ENCODE peak calls at places on chromosomes 1 and 21, in four cellular contexts. N, C, Y and M are unnamed samples.

GRCh38 chr1:155250246-155250632 is 5.0 kb downstream of the ENTREP3 start:
- DNase-seq in N (no peak), Y (no peak), C (no peak), M (no peak)

GRCh38 chr1:180041587-180041986 is 87.0 kb downstream of the CEP350 start:
- DNase-seq in Y (no peak), C (no peak), N (no peak), M (no peak)

GRCh38 chr1:53271446-53272090 is 33.2 kb upstream of the MAGOH start:
- DNase-seq in C (no peak), N (no peak), Y (no peak), M (no peak)

GRCh38 chr1:6097824-6098223 is 52.1 kb downstream of the KCNAB2 start:
- DNase-seq in C (no peak), Y (no peak), N (no peak), M (no peak)

GRCh38 chr1:78005755-78006154 is 1.0 kb downstream of the DNAJB4 start:
- DNase-seq in Y (no peak), N (no peak), C (peak; percentile 90), M (peak; percentile 87)

GRCh38 chr1:31127266-31127665 is 61.7 kb upstream of the PUM1 start:
- DNase-seq in N (no peak), Y (no peak), C (peak; percentile 88), M (no peak)

GRCh38 chr1:19081218-19081893 is 124.9 kb upstream of the IFFO2 start:
- DNase-seq in N (peak; percentile 84), C (peak; percentile 52), Y (no peak), M (no peak)

GRCh38 chr1:43143441-43143888 is 28.6 kb downstream of the EBNA1BP2 start:
- DNase-seq in Y (no peak), N (no peak), C (no peak), M (no peak)

GRCh38 chr1:205748398-205749093 is 1.4 kb downstream of the NUCKS1 start:
- DNase-seq in Y (no peak), C (peak; percentile 69), N (no peak), M (peak; percentile 28)

GRCh38 chr1:44357710-44358109 is 2.7 kb upstream of the ERI3 start:
- DNase-seq in Y (no peak), C (no peak), N (no peak), M (no peak)

GRCh38 chr1:44366576-44366975 is 11.5 kb upstream of the ERI3 start:
- DNase-seq in N (no peak), C (no peak), Y (no peak), M (no peak)

GRCh38 chr1:44355582-44356305 is 687 bp upstream of the ERI3 start:
- DNase-seq in N (no peak), C (no peak), Y (no peak), M (no peak)

GRCh38 chr1:44359234-44359937 is 4.3 kb upstream of the ERI3 start:
- DNase-seq in Y (no peak), C (no peak), N (no peak), M (no peak)

DNA sequence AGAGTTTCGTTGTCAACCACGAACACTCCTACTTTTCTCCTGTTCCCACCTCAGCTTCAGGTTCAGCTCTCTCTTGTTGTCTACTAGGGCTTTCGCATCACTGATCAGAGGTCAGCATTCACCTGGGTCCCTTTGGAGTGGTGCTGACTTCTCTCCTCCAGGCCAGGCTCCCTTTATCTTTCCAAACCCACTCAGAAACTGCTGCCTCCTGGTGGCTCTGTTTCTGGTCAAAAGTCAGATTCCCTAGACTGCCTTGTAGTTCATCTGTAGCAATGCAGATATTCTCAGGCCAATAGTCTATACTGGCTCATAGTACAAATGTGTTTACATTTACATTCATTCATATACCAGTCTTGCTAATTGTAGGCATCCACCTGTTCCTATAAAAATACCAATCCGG is 6.4 kb upstream of the ERI3 start:
- DNase-seq in C (no peak), Y (no peak), N (no peak), M (no peak)
- TF ChIP-seq CTCF in C (no peak), Y (no peak), N (no peak), M (peak; percentile 44)

GRCh38 chr1:110671323-110671722 is 3.4 kb downstream of the KCNA3 start:
- DNase-seq in N (no peak), Y (no peak), C (no peak), M (no peak)
- H3K4me3 ChIP-seq in N (no peak overlapping the region), Y (no peak overlapping the region), C (peak overlapping the region; percentile 22), M (no peak overlapping the region)

GRCh38 chr21:42125571-42126544 is 54.7 kb downstream of the UMODL1 start:
- DNase-seq in N (no peak), C (peak; percentile 63), Y (no peak), M (peak; percentile 12)
- TF ChIP-seq CTCF in N (no peak), C (no peak), Y (no peak), M (peak; percentile 45)

GRCh38 chr1:147080671-147081394 is 91.4 kb downstream of the PRKAB2 start:
- DNase-seq in Y (no peak), C (no peak), N (no peak), M (no peak)

GRCh38 chr1:147077936-147078605 is 94.2 kb downstream of the PRKAB2 start:
- DNase-seq in Y (no peak), N (no peak), C (no peak), M (no peak)

GRCh38 chr1:147078606-147079399 is 93.5 kb downstream of the PRKAB2 start:
- DNase-seq in C (no peak), N (no peak), Y (no peak), M (no peak)

GRCh38 chr1:147079400-147080012 is 92.8 kb downstream of the PRKAB2 start:
- DNase-seq in Y (no peak), C (no peak), N (no peak), M (no peak)

DNA sequence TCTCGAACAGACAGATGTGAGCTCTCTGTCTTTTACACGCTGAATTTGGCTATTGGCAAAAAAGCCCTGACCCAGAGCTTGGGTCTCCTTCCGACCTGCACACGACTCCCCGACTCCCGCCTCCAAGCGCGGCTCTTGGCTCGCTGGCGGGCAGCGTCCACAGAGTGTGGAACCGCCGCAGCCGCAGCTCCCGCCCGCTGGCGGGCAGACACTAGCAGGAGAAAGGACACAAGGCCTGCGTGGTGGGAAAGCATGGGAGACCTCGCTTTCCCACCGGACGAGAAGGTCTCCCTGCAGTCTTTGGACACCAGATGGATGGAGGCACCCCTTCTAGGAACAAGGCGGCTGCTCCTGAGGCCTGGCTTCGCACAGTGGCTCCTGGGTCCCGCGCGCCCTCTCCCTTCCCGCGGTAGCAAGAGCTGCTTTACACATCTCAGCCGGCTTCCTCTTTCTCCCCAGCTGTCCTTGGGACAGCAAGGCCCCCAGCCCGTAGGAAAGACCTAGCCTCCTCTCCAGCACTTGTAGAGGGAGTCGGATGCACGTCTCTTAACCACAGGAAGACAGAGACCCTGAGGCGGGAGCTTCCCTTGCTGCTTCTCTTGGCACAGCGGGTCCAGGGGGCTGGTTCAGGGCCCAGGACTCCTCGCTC is 92.1 kb downstream of the PRKAB2 start:
- DNase-seq in N (no peak), Y (no peak), C (no peak), M (no peak)
- H3K4me3 ChIP-seq in N (peak overlapping the region; percentile 25), Y (peak overlapping the region; percentile 39), C (no peak overlapping the region), M (no peak overlapping the region)

GRCh38 chr1:29120955-29121485 is 2.7 kb downstream of the TMEM200B start:
- DNase-seq in Y (peak; percentile 76), C (peak; percentile 38), N (no peak), M (no peak)
- TF ChIP-seq CTCF in Y (peak; percentile 43), C (peak; percentile 31), N (peak; percentile 46), M (peak; percentile 56)

GRCh38 chr1:178726545-178726944 is 1.5 kb downstream of the RALGPS2 start:
- DNase-seq in Y (no peak), C (no peak), N (no peak), M (no peak)
- H3K4me3 ChIP-seq in Y (peak overlapping the region; percentile 96), C (peak overlapping the region; percentile 79), N (peak overlapping the region; percentile 89), M (peak overlapping the region; percentile 81)

GRCh38 chr1:97243973-97244560 is 522.5 kb downstream of the PTBP2 start:
- DNase-seq in N (no peak), Y (no peak), C (peak; percentile 25), M (no peak)
- TF ChIP-seq CTCF in N (peak; percentile 68), Y (no peak), C (no peak), M (peak; percentile 34)

DNA sequence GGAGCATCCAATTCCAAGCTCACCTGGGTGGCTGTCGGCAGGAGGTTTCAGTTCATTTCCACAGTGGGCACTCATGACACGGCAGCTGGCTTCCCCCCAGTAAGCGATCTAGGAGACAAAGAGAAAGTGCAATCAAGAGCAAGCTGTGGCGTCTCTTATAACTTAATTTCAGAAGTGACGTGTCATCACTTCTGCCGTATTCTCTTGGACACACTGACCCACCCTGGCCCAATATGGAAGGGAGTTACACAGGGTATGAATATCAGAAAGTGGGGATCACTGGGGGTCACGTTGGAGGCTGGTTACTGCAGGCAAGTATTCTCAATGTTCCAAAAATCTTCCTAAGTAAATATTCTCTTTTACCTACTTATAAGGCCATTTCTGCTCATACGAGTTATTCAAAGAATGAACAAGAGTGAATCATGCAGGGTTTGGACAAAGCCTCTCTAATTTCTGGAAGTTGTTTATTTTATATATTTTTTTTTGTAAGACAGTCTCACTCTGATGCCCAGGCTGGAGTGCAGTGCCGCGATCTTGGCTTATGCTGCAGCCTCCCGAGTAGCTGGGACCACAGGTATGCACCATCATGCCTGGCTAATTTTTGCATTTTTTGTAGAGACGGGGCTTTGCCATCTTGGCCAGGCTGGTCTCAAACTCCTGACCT is 46.5 kb upstream of the GREM2 start:
- DNase-seq in Y (no peak), C (peak; percentile 80), N (no peak), M (no peak)
- H3K4me3 ChIP-seq in Y (no peak overlapping the region), C (no peak overlapping the region), N (no peak overlapping the region), M (no peak overlapping the region)

GRCh38 chr21:46402421-46402820 is 56.3 kb upstream of the DIP2A start:
- DNase-seq in C (no peak), Y (no peak), N (no peak), M (no peak)
- TF ChIP-seq CTCF in C (no peak), Y (no peak), N (no peak), M (peak; percentile 8)

GRCh38 chr1:214449371-214449770 is 102.0 kb downstream of the PTPN14 start:
- DNase-seq in C (no peak), N (no peak), Y (no peak), M (no peak)

GRCh38 chr1:214446772-214447556 is 104.4 kb downstream of the PTPN14 start:
- DNase-seq in Y (no peak), C (peak; percentile 98), N (no peak), M (peak; percentile 71)

GRCh38 chr1:214445846-214446614 is 105.4 kb downstream of the PTPN14 start:
- DNase-seq in N (no peak), C (peak; percentile 98), Y (no peak), M (no peak)

GRCh38 chr1:214448536-214448935 is 102.9 kb downstream of the PTPN14 start:
- DNase-seq in N (no peak), C (no peak), Y (no peak), M (no peak)

DNA sequence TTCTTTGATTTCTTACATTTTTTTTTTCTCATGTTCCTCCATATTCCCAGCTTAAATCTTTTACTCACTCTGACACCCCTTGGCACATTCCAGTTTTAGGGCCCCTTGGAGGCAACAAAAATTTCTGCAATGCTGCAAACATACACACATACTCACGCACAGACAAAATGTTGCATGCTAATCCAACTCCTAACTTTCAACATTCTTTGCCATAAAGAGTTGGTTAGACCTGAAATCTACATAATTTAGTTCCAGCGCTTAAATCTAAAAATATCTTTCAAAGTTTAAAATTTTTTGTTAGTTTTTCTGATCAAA is 103.9 kb downstream of the PTPN14 start:
- DNase-seq in C (peak; percentile 64), N (no peak), Y (no peak), M (no peak)
- H3K4me3 ChIP-seq in C (no peak overlapping the region), N (no peak overlapping the region), Y (no peak overlapping the region), M (peak overlapping the region; percentile 29)